ENCODE peak calls at places on chromosomes 5 and 9, in seven cellular contexts. G is activated B cell treated with CpG ODN at 0.5 μM for 24 hours, K is osteocyte, W is NCI-H510A, D is glomerular endothelial cell, X is AG09319, J is DMS153. H is an unnamed sample.

GRCh38 chr9:79663299-79663698 is 91.5 kb downstream of the TLE4 start:
- DNase-seq in D (no peak), G (no peak), X (no peak), W (no peak), K (no peak), J (no peak), H (no peak)

GRCh38 chr9:109602987-109603386 is 104.9 kb upstream of the PTPN3 start:
- DNase-seq in G (no peak), X (no peak), J (no peak), D (no peak), K (no peak), W (no peak), H (no peak)

GRCh38 chr5:103041071-103041676 is 78.8 kb downstream of the GIN1 start:
- DNase-seq in X (peak), G (no peak), D (peak), K (no peak), J (no peak), W (peak), H (peak)

GRCh38 chr5:146620663-146621051 is 104.7 kb upstream of the GPR151 start:
- DNase-seq in K (no peak), D (no peak), J (peak), W (peak), G (no peak), X (no peak), H (peak)

GRCh38 chr5:159838551-159839222 is 77.6 kb upstream of the ADRA1B start:
- DNase-seq in K (no peak), X (no peak), J (no peak), W (no peak), G (no peak), D (no peak), H (no peak)

GRCh38 chr9:89483592-89484474 is 14.1 kb downstream of the SEMA4D start:
- DNase-seq in D (no peak), X (no peak), W (no peak), J (no peak), G (peak), K (no peak), H (no peak)

GRCh38 chr9:5442400-5443011 is 4.8 kb upstream of the PLGRKT start:
- DNase-seq in K (no peak), X (peak), D (no peak), W (peak), G (no peak), J (peak), H (peak)

GRCh38 chr9:34633851-34634550 is 3.6 kb downstream of the SIGMAR1 start:
- DNase-seq in G (peak), K (no peak), D (no peak), X (no peak), J (peak), W (no peak), H (peak)

GRCh38 chr9:70556736-70557135 is 142.3 kb upstream of the KLF9 start:
- DNase-seq in J (no peak), W (no peak), G (no peak), D (no peak), K (no peak), X (no peak), H (no peak)